ENCODE peak calls at places on chromosomes 1 and 21, in ten cellular contexts. J is lung; W is activated CD4-positive, alpha-beta T cell treated with anti-CD3 and anti-CD28 coated beads, Interleukin-2, amount 50 U/mL, for 1 hour; T is MG63; U is iPS-NIHi11; X is endothelial cell; P is NCI-H1092; R is activated T-cell treated with anti-CD3 and anti-CD28 coated beads, Interleukin-2, amount 50 U/mL, for 4 hours; Z is ovary; O is T47D. E is an unnamed sample.

GRCh38 chr1:64699327-64699726 is 45.5 kb upstream of the RAVER2 start:
- DNase-seq in X (no peak), T (no peak), U (peak), R (no peak), O (no peak), Z (no peak), W (no peak), J (no peak), P (no peak), E (no peak)

GRCh38 chr1:85171721-85172120 is 29.1 kb downstream of the SYDE2 start:
- DNase-seq in O (no peak), W (no peak), U (no peak), Z (no peak), T (no peak), X (no peak), P (no peak), R (no peak), J (no peak), E (no peak)

GRCh38 chr1:59917785-59918180 is 8.8 kb downstream of the CYP2J2 start:
- DNase-seq in T (no peak), U (no peak), J (no peak), O (no peak), Z (no peak), X (no peak), P (no peak), W (no peak), R (no peak), E (no peak)

GRCh38 chr1:8017495-8018310 is 8.4 kb downstream of the ERRFI1 start:
- DNase-seq in X (no peak), R (no peak), W (no peak), T (peak), O (no peak), U (no peak), P (no peak), J (no peak), Z (no peak), E (peak)

GRCh38 chr1:153265457-153265856 is 6.0 kb downstream of the LORICRIN start:
- DNase-seq in R (no peak), X (no peak), J (no peak), O (no peak), W (no peak), U (no peak), T (no peak), Z (no peak), P (no peak), E (no peak)

GRCh38 chr1:171345536-171345935 is 31.6 kb downstream of the FMO4 start:
- DNase-seq in X (no peak), W (no peak), J (no peak), U (no peak), Z (no peak), O (no peak), P (no peak), R (no peak), T (no peak), E (no peak)

GRCh38 chr1:216553040-216553439 is 129.8 kb upstream of the USH2A start:
- DNase-seq in U (no peak), T (no peak), X (no peak), W (no peak), P (no peak), Z (no peak), R (no peak), J (no peak), O (no peak), E (no peak)

GRCh38 chr1:152505083-152505482 is 5.5 kb upstream of the LCE5A start:
- DNase-seq in P (no peak), Z (no peak), J (no peak), X (no peak), O (no peak), T (no peak), R (no peak), W (no peak), U (no peak), E (no peak)

GRCh38 chr1:191831572-191831971 is 326.7 kb upstream of the RGS18 start:
- DNase-seq in P (no peak), X (no peak), J (no peak), U (peak), T (no peak), W (no peak), O (no peak), Z (no peak), R (no peak), E (no peak)

GRCh38 chr1:7520496-7520895 is 250.6 kb upstream of the VAMP3 start:
- DNase-seq in R (no peak), Z (no peak), P (no peak), W (no peak), X (no peak), T (no peak), U (no peak), O (no peak), J (no peak), E (no peak)

GRCh38 chr1:153220606-153221303 is 3.4 kb downstream of the PRR9 start:
- DNase-seq in O (no peak), W (no peak), Z (peak), P (no peak), J (no peak), X (no peak), T (no peak), U (no peak), R (no peak), E (no peak)

GRCh38 chr21:40567511-40567910 is 279.4 kb downstream of the DSCAM start:
- DNase-seq in R (no peak), U (no peak), X (no peak), W (no peak), Z (no peak), O (no peak), J (no peak), T (no peak), P (no peak), E (peak)

GRCh38 chr1:228976316-228976715 is 241.0 kb downstream of the RHOU start:
- DNase-seq in T (no peak), J (no peak), O (no peak), Z (no peak), W (no peak), X (no peak), U (no peak), R (no peak), P (no peak), E (no peak)

GRCh38 chr1:111030590-111030989 is 66.9 kb upstream of the LRIF1 start:
- DNase-seq in U (peak), T (peak), J (peak), O (no peak), R (peak), W (peak), X (peak), P (peak), Z (no peak), E (peak)

GRCh38 chr1:83931658-83932253 is 67.2 kb downstream of the TTLL7 start:
- DNase-seq in J (no peak), O (peak), T (no peak), U (peak), P (peak), X (peak), R (no peak), Z (no peak), W (peak), E (peak)

E was measured in Daoy.